ENCODE peak calls at places on chromosomes 6 and 20, in six cellular contexts. L is ovary, G is mesenchymal stem cell, U is lung, T is cardiac muscle cell, I is stomach. F is an unnamed sample.

GRCh38 chr6:63806573-63806913 is 170.9 kb downstream of the PHF3 start:
- DNase-seq in I (no peak), G (no peak), T (no peak), L (no peak), U (no peak), F (no peak)

GRCh38 chr6:116278478-116278822 is 1.3 kb downstream of the TSPYL1 start:
- DNase-seq in L (no peak), T (no peak), U (no peak), I (no peak), G (no peak), F (no peak)

GRCh38 chr6:14464049-14464448 is 346.5 kb downstream of the CD83 start:
- DNase-seq in T (peak; percentile 48), U (no peak), I (no peak), L (no peak), G (no peak), F (no peak)

GRCh38 chr6:157300436-157300835 is 22.9 kb downstream of the TMEM242 start:
- DNase-seq in G (no peak), I (no peak), U (no peak), T (no peak), L (no peak), F (no peak)

GRCh38 chr6:137637161-137637560 is 143.0 kb upstream of the OLIG3 start:
- DNase-seq in I (no peak), L (no peak), G (peak; percentile 95), U (peak; percentile 71), T (peak; percentile 99), F (peak; percentile 72)

GRCh38 chr20:37095108-37095608 is 639 bp downstream of the RBL1 start:
- DNase-seq in L (no peak), T (no peak), I (no peak), U (no peak), G (no peak), F (no peak)

GRCh38 chr6:129981598-129981997 is 36.8 kb upstream of the L3MBTL3 start:
- DNase-seq in T (peak; percentile 16), G (peak; percentile 5), I (no peak), L (no peak), U (no peak), F (no peak)

GRCh38 chr6:53598584-53598983 is 53.7 kb upstream of the GCLC start:
- DNase-seq in G (no peak), U (no peak), I (no peak), T (no peak), L (no peak), F (no peak)

GRCh38 chr20:63293866-63294535 is 1.0 kb downstream of the COL20A1 start:
- DNase-seq in L (no peak), G (no peak), U (no peak), T (no peak), I (no peak), F (no peak)

GRCh38 chr6:144710207-144710606 is 425.1 kb downstream of the UTRN start:
- DNase-seq in G (peak; percentile 68), L (no peak), T (peak; percentile 73), I (no peak), U (no peak), F (no peak)

GRCh38 chr6:12522347-12522746 is 194.2 kb upstream of the PHACTR1 start:
- DNase-seq in T (peak; percentile 64), I (no peak), U (no peak), L (no peak), G (peak; percentile 51), F (no peak)

GRCh38 chr6:72787521-72788031 is 165.7 kb downstream of the KCNQ5 start:
- DNase-seq in U (peak; percentile 29), L (no peak), I (no peak), T (peak; percentile 87), G (peak; percentile 93), F (no peak)

GRCh38 chr6:74054190-74054589 is 358.2 kb downstream of the CD109 start:
- DNase-seq in L (no peak), G (no peak), T (no peak), U (no peak), I (no peak), F (no peak)

GRCh38 chr6:169958510-169958909 is 207.1 kb downstream of the ERMARD start:
- DNase-seq in I (no peak), T (no peak), U (no peak), L (no peak), G (no peak), F (no peak)

GRCh38 chr6:122399055-122399347 is 451 bp upstream of the HSF2 start:
- DNase-seq in G (no peak), T (no peak), L (no peak), U (no peak), I (no peak), F (no peak)
- H3K27me3 ChIP-seq in G (no peaks in the 10 kb centered on the region), T (peaks cover 42% of the 10 kb centered on the region), L (no peaks in the 10 kb centered on the region), U (no peaks in the 10 kb centered on the region), I (no peaks in the 10 kb centered on the region), F (no peaks in the 10 kb centered on the region)

DNA sequence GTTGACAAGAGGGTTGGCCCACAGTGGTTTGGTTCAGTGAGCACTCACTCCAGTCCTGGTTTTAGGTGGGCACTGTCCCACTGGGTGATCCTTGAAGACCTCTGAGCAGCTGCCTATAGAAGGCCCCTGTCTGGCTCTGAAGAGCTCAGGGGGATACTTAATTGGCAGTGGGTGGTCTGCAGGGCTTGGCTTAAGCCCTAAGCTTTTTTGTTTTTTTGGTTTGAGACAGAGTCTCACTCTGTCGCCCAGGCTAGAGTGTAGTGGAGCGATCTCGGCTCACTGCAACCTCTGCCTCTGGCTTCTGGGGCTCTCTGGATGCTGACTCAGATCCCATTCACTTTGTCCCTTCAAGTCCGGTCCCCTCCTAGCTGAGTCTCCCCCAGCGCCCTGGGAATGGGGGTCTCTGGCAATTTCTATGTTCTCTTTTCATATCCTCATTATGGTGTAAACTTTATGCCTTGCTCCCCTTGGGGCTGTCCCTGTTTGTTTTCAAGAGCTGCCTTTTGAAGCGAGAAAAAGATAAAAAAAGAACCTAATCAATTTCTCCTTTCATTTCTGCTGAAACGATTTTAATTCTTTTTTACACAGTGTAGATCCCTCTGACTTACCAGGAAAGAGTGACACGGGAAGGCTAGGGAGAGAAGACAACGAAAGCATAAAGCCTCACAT is 12.2 kb upstream of the KCNG1 start:
- DNase-seq in T (no peak), L (no peak), G (no peak), I (no peak), U (no peak), F (peak; percentile 71)
- H3K36me3 ChIP-seq in T (no peaks in the 10 kb centered on the region), L (no peaks in the 10 kb centered on the region), G (no peaks in the 10 kb centered on the region), I (no peaks in the 10 kb centered on the region), U (no peaks in the 10 kb centered on the region), F (no peaks in the 10 kb centered on the region)

GRCh38 chr6:108616544-108616943 is 55.8 kb downstream of the FOXO3 start:
- DNase-seq in L (no peak), I (no peak), U (no peak), G (peak; percentile 61), T (peak; percentile 63), F (no peak)
- H3K27ac ChIP-seq in L (no peak overlapping the region), I (no peak overlapping the region), U (no peak overlapping the region), G (no peak overlapping the region), T (no peak overlapping the region), F (no peak overlapping the region)

DNA sequence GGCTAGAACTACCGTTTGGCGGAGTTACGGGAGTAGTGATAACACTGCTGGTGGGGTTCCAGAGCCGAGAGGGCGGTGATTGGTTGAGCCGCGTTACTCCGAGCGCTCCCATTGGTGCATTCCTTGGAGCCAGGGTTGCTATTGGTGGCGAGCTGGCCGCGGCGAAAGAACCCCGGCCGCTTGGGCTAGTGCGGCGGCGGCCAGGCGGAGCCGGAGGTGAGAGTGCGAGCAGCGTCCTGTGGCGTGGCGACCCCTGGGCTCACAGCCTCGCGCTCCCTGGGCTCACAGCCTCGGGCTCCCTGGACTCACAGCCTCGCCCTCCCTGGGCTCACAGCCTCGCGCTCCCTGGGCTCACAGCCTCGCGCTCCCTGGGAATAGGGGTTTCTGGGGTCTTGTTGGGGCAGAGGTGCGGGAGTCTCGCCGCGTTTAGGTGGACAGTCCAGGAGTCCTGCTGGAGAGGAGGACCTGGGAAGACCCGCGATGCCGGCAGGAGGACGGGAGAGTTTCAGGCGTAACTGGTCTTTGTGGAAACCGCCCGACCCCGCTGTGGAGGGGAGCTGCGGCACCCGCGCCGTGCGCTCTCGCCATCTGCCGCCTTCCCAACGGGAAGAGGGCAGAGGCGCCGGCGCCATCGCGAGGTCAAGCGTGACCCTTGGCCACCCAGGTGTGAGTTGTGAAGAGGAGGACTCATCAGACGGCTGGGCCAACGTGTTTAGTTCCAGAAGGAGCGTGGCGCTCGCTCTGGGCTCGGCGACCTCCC is 12.2 kb downstream of the PRDM13 start:
- DNase-seq in G (no peak), U (no peak), I (no peak), L (no peak), T (no peak), F (no peak)
- H3K27me3 ChIP-seq in G (peaks cover 94% of the 10 kb centered on the region), U (peaks cover 14% of the 10 kb centered on the region), I (peaks cover 96% of the 10 kb centered on the region), L (no peaks in the 10 kb centered on the region), T (peaks cover 100% of the 10 kb centered on the region), F (peaks cover 3% of the 10 kb centered on the region)

GRCh38 chr20:45909817-45910669 is 1.9 kb downstream of the PLTP start:
- DNase-seq in I (no peak), L (peak; percentile 59), G (no peak), U (no peak), T (no peak), F (no peak)
- H3K36me3 ChIP-seq in I (peaks cover 32% of the 10 kb centered on the region), L (no peaks in the 10 kb centered on the region), G (peaks cover 30% of the 10 kb centered on the region), U (peaks cover 2% of the 10 kb centered on the region), T (peaks cover 15% of the 10 kb centered on the region), F (no peaks in the 10 kb centered on the region)

GRCh38 chr20:49561806-49562205 is 6.1 kb downstream of the PTGIS start:
- DNase-seq in T (no peak), I (no peak), G (no peak), L (no peak), U (no peak), F (no peak)
- H3K27ac ChIP-seq in T (no peak overlapping the region), I (peak overlapping the region; percentile 63), G (peak overlapping the region; percentile 87), L (peak overlapping the region; percentile 80), U (no peak overlapping the region), F (peak overlapping the region; percentile 46)

GRCh38 chr20:56181593-56181992 is 66.9 kb upstream of the MC3R start:
- DNase-seq in I (no peak), G (no peak), T (no peak), U (no peak), L (no peak), F (no peak)

GRCh38 chr20:56175884-56176283 is 72.6 kb upstream of the MC3R start:
- DNase-seq in T (no peak), U (no peak), G (no peak), I (no peak), L (no peak), F (no peak)

GRCh38 chr20:56174416-56174815 is 74.1 kb upstream of the MC3R start:
- DNase-seq in G (no peak), T (no peak), U (no peak), I (no peak), L (no peak), F (no peak)

GRCh38 chr20:56178219-56178618 is 70.3 kb upstream of the MC3R start:
- DNase-seq in I (no peak), T (no peak), G (no peak), U (no peak), L (no peak), F (no peak)

GRCh38 chr20:56179051-56179450 is 69.5 kb upstream of the MC3R start:
- DNase-seq in T (no peak), G (no peak), L (no peak), U (no peak), I (no peak), F (no peak)
- H3K27me3 ChIP-seq in T (no peaks in the 10 kb centered on the region), G (no peaks in the 10 kb centered on the region), L (no peaks in the 10 kb centered on the region), U (no peaks in the 10 kb centered on the region), I (peaks cover 3% of the 10 kb centered on the region), F (peaks cover 16% of the 10 kb centered on the region)

DNA sequence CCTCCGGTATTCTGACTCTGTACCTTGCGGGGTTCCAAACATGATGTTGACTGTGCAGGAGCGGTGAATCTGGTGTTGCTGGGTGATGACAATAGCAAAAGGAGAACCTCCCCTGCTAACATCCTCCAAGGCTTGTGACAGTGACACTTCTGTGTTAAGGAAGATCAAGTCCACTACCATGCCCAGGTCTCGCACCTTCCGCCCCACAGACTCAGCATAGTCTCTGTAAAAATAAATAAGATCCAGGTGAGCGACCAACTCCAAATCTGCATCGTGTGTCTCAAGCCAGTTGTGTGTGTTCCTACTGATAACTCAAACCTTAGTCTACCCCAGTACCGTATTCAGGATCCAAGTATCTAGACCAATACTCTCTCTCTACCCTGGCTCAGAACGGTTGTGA is 24.8 kb downstream of the NCOA5 start:
- DNase-seq in L (no peak), U (peak; percentile 17), T (no peak), I (no peak), G (no peak), F (no peak)
- H3K36me3 ChIP-seq in L (peaks cover 7% of the 10 kb centered on the region), U (peaks cover 56% of the 10 kb centered on the region), T (peaks cover 81% of the 10 kb centered on the region), I (peaks cover 100% of the 10 kb centered on the region), G (peaks cover 57% of the 10 kb centered on the region), F (peaks cover 78% of the 10 kb centered on the region)